ENCODE peak calls at places on chromosomes 3 and 15, in ten cellular contexts. X, D, P, W, S, G, U, F, L and H are unnamed samples.

GRCh38 chr3:186315581-186316354 is 46.3 kb downstream of the DGKG start:
- DNase-seq in X (no peak), D (no peak), P (no peak), W (no peak), S (no peak), G (no peak), U (no peak), F (no peak), L (no peak), H (no peak)

GRCh38 chr3:102471001-102471400 is 36.2 kb downstream of the ZPLD1 start:
- DNase-seq in X (no peak), D (no peak), P (peak; percentile 39), W (no peak), S (no peak), G (no peak), U (no peak), F (no peak), L (peak; percentile 8), H (no peak)

GRCh38 chr3:130968231-130968630 is 58.4 kb downstream of the ASTE1 start:
- DNase-seq in X (no peak), D (no peak), P (no peak), W (no peak), S (no peak), G (no peak), U (no peak), F (no peak), L (no peak), H (no peak)

GRCh38 chr3:58034738-58035511 is 26.7 kb downstream of the FLNB start:
- DNase-seq in X (no peak), D (no peak), P (no peak), W (no peak), S (no peak), G (no peak), U (peak; percentile 18), F (no peak), L (no peak), H (no peak)

GRCh38 chr3:188901671-188902331 is 270.0 kb upstream of the TPRG1 start:
- DNase-seq in X (no peak), D (no peak), P (no peak), W (no peak), S (no peak), G (no peak), U (no peak), F (no peak), L (no peak), H (no peak)

GRCh38 chr3:177491301-177492031 is 294.2 kb upstream of the TBL1XR1 start:
- DNase-seq in X (no peak), D (peak; percentile 21), P (no peak), W (no peak), S (no peak), G (no peak), U (no peak), F (no peak), L (no peak), H (no peak)

GRCh38 chr3:56878046-56878445 is 76.3 kb upstream of the ARHGEF3 start:
- DNase-seq in X (no peak), D (no peak), P (no peak), W (no peak), S (no peak), G (no peak), U (no peak), F (no peak), L (no peak), H (no peak)

GRCh38 chr3:60755094-60755493 is 496.2 kb downstream of the FHIT start:
- DNase-seq in X (no peak), D (no peak), P (no peak), W (no peak), S (no peak), G (no peak), U (no peak), F (peak; percentile 4), L (no peak), H (no peak)

GRCh38 chr3:42935472-42935871 is 29.5 kb downstream of the ZNF662 start:
- DNase-seq in X (no peak), D (no peak), P (no peak), W (no peak), S (no peak), G (no peak), U (no peak), F (no peak), L (no peak), H (no peak)

GRCh38 chr3:16350041-16350952 is 85.3 kb downstream of the OXNAD1 start:
- DNase-seq in X (peak; percentile 9), D (no peak), P (no peak), W (no peak), S (no peak), G (no peak), U (no peak), F (no peak), L (no peak), H (no peak)

GRCh38 chr3:68985391-68985790 is 28.1 kb downstream of the EOGT start:
- DNase-seq in X (no peak), D (no peak), P (no peak), W (no peak), S (no peak), G (no peak), U (no peak), F (no peak), L (no peak), H (no peak)

GRCh38 chr3:99686955-99687612 is 48.7 kb downstream of the COL8A1 start:
- DNase-seq in X (no peak), D (no peak), P (peak; percentile 47), W (peak; percentile 54), S (peak; percentile 60), G (peak; percentile 53), U (peak; percentile 9), F (peak; percentile 76), L (peak; percentile 48), H (peak; percentile 59)

GRCh38 chr15:62928242-62928995 is 114.1 kb upstream of the TPM1 start:
- DNase-seq in X (no peak), D (no peak), P (no peak), W (no peak), S (no peak), G (no peak), U (no peak), F (no peak), L (no peak), H (no peak)

GRCh38 chr3:173552526-173552925 is 155.0 kb downstream of the NLGN1 start:
- DNase-seq in X (no peak), D (no peak), P (no peak), W (no peak), S (no peak), G (no peak), U (no peak), F (no peak), L (no peak), H (no peak)

GRCh38 chr3:194945508-194945907 is 259.8 kb downstream of the FAM43A start:
- DNase-seq in X (no peak), D (no peak), P (no peak), W (no peak), S (no peak), G (no peak), U (no peak), F (no peak), L (no peak), H (no peak)

GRCh38 chr3:15959434-15959811 is 161.6 kb upstream of the ANKRD28 start:
- DNase-seq in X (no peak), D (no peak), P (no peak), W (no peak), S (no peak), G (no peak), U (no peak), F (no peak), L (no peak), H (no peak)

GRCh38 chr3:160225181-160226025 is at the start of gene C3orf80:
- DNase-seq in X (no peak), D (peak; percentile 39), P (no peak), W (no peak), S (peak; percentile 29), G (peak; percentile 53), U (peak; percentile 20), F (peak; percentile 60), L (peak; percentile 50), H (peak; percentile 56)

GRCh38 chr3:31980530-31981205 is 394 bp downstream of the OSBPL10 start:
- DNase-seq in X (peak; percentile 62), D (peak; percentile 10), P (no peak), W (peak; percentile 18), S (peak; percentile 62), G (peak; percentile 81), U (peak; percentile 13), F (peak; percentile 41), L (no peak), H (peak; percentile 79)

GRCh38 chr15:63715818-63716217 is 117.9 kb downstream of the HERC1 start:
- DNase-seq in X (no peak), D (no peak), P (no peak), W (no peak), S (no peak), G (no peak), U (no peak), F (no peak), L (no peak), H (no peak)

GRCh38 chr15:64566629-64567427 is 106.5 kb downstream of the ZNF609 start:
- DNase-seq in X (no peak), D (no peak), P (no peak), W (no peak), S (no peak), G (no peak), U (no peak), F (no peak), L (no peak), H (no peak)

GRCh38 chr15:41936649-41937567 is 35.4 kb downstream of the EHD4 start:
- DNase-seq in X (no peak), D (no peak), P (no peak), W (no peak), S (peak; percentile 31), G (peak; percentile 46), U (peak; percentile 58), F (no peak), L (no peak), H (no peak)

GRCh38 chr3:151156618-151157216 is 46.3 kb downstream of the GPR171 start:
- DNase-seq in X (peak; percentile 52), D (no peak), P (peak; percentile 54), W (no peak), S (no peak), G (no peak), U (no peak), F (no peak), L (peak; percentile 88), H (no peak)